ENCODE peak calls at places on chromosomes 1 and 21, in five cellular contexts. O is K562, M is stomach, Y is head of caudate nucleus, T is nephron progenitor cell. U is an unnamed sample.

GRCh38 chr1:47555307-47555706 is 117.5 kb downstream of the FOXD2 start:
- DNase-seq in O (no peak), M (peak), Y (no peak), T (no peak), U (no peak)

GRCh38 chr1:56824956-56825355 is 5.8 kb upstream of the FYB2 start:
- DNase-seq in O (no peak), M (no peak), Y (no peak), T (no peak), U (no peak)

GRCh38 chr1:32876341-32877210 is 5.9 kb upstream of the FNDC5 start:
- DNase-seq in O (peak), M (peak), Y (peak), T (peak), U (no peak)

GRCh38 chr1:154759196-154759595 is 110.9 kb downstream of the KCNN3 start:
- DNase-seq in O (no peak), M (peak), Y (no peak), T (no peak), U (no peak)

GRCh38 chr1:5888606-5889211 is 103.5 kb downstream of the NPHP4 start:
- DNase-seq in O (peak), M (no peak), Y (peak), T (no peak), U (no peak)

GRCh38 chr1:87733421-87733820 is 404.7 kb downstream of the LMO4 start:
- DNase-seq in O (no peak), M (no peak), Y (no peak), T (no peak), U (no peak)

GRCh38 chr1:59595774-59596173 is 219.0 kb upstream of the HOOK1 start:
- DNase-seq in O (no peak), M (no peak), Y (no peak), T (no peak), U (no peak)

GRCh38 chr1:84174051-84174556 is 30.0 kb downstream of the PRKACB start:
- DNase-seq in O (no peak), M (no peak), Y (no peak), T (no peak), U (no peak)

GRCh38 chr1:88737338-88737927 is 53.4 kb downstream of the PKN2 start:
- DNase-seq in O (no peak), M (no peak), Y (no peak), T (no peak), U (no peak)

GRCh38 chr21:17524635-17525034 is 11.8 kb downstream of the CXADR start:
- DNase-seq in O (no peak), M (no peak), Y (no peak), T (no peak), U (no peak)

GRCh38 chr1:200373811-200374231 is 36.0 kb downstream of the ZNF281 start:
- DNase-seq in O (no peak), M (no peak), Y (peak), T (no peak), U (no peak)

GRCh38 chr21:37463083-37463780 is 96.7 kb downstream of the DYRK1A start:
- DNase-seq in O (peak), M (peak), Y (no peak), T (peak), U (no peak)

GRCh38 chr1:167121375-167122120 is 27.7 kb downstream of the STYXL2 start:
- DNase-seq in O (no peak), M (peak), Y (peak), T (peak), U (peak)

GRCh38 chr1:47679301-47679751 is 241.5 kb downstream of the FOXD2 start:
- DNase-seq in O (no peak), M (peak), Y (peak), T (no peak), U (peak)

GRCh38 chr1:10835423-10836421 is 39.3 kb upstream of the CASZ1 start:
- DNase-seq in O (peak), M (peak), Y (no peak), T (peak), U (no peak)

U was measured in ureter.